ENCODE peak calls at places on chromosomes 7 and 10, in seven cellular contexts. I is GM06990, F is GM03348, B is ascending aorta, O is HTR-8/SVneo, D is fibroblast of the aortic adventitia, P is tibial artery. N is an unnamed sample.

GRCh38 chr10:131771634-131772358 is 129.0 kb upstream of the PPP2R2D start:
- DNase-seq in P (no peak), D (no peak), B (no peak), F (no peak), I (no peak), O (no peak), N (no peak)

GRCh38 chr10:118868618-118869017 is 113.8 kb upstream of the CACUL1 start:
- DNase-seq in F (no peak), D (no peak), I (no peak), O (no peak), P (no peak), B (no peak), N (no peak)

GRCh38 chr10:70330671-70331070 is 46.9 kb upstream of the NPFFR1 start:
- DNase-seq in I (no peak), P (no peak), O (no peak), D (no peak), B (no peak), F (no peak), N (no peak)

GRCh38 chr7:100585511-100586265 is at the start of gene LRCH4:
- DNase-seq in P (no peak), B (no peak), D (no peak), I (no peak), F (peak; percentile 100), O (peak; percentile 95), N (no peak)

GRCh38 chr10:66931949-66932343 is 6.1 kb downstream of the LRRTM3 start:
- DNase-seq in P (no peak), F (no peak), B (no peak), O (no peak), D (no peak), I (no peak), N (peak; percentile 38)

GRCh38 chr10:78552261-78552811 is 516.4 kb upstream of the ZMIZ1 start:
- DNase-seq in O (no peak), I (no peak), P (peak; percentile 84), F (peak; percentile 86), B (peak; percentile 21), D (peak; percentile 91), N (no peak)

GRCh38 chr10:72847681-72848080 is 45.9 kb upstream of the OIT3 start:
- DNase-seq in P (no peak), F (no peak), B (no peak), I (no peak), D (no peak), O (no peak), N (no peak)

GRCh38 chr7:117630501-117630900 is 150.7 kb downstream of the CFTR start:
- DNase-seq in B (no peak), P (no peak), I (peak; percentile 13), F (no peak), O (no peak), D (no peak), N (no peak)

GRCh38 chr10:124742418-124743187 is 1.6 kb downstream of the FAM53B start:
- DNase-seq in I (no peak), P (no peak), F (peak; percentile 32), B (no peak), O (no peak), D (no peak), N (no peak)

GRCh38 chr7:47470567-47471357 is 111.1 kb downstream of the TNS3 start:
- DNase-seq in I (no peak), D (no peak), O (no peak), B (no peak), P (no peak), F (no peak), N (peak; percentile 94)

GRCh38 chr7:128056901-128057300 is 25.7 kb upstream of the LRRC4 start:
- DNase-seq in B (no peak), I (no peak), P (no peak), O (peak; percentile 11), F (peak; percentile 78), D (peak; percentile 59), N (no peak)

GRCh38 chr10:96651998-96652431 is 65.2 kb upstream of the TM9SF3 start:
- DNase-seq in F (no peak), P (no peak), B (peak; percentile 18), I (peak; percentile 60), O (no peak), D (no peak), N (no peak)

GRCh38 chr10:76784076-76784475 is 853.5 kb downstream of the KCNMA1 start:
- DNase-seq in B (no peak), P (no peak), I (no peak), O (no peak), D (no peak), F (no peak), N (no peak)

N was measured in Caki2.